ENCODE peak calls at places on chromosomes 12 and 14, in six cellular contexts. X, R, K, O, L and D are unnamed samples.

GRCh38 chr12:69816082-69816481 is 8.9 kb upstream of the MYRFL start:
- DNase-seq in X (no peak), R (no peak), K (no peak), O (no peak), L (no peak), D (no peak)

GRCh38 chr12:122215789-122216188 is 10.1 kb downstream of the DIABLO start:
- DNase-seq in X (no peak), R (peak; percentile 59), K (no peak), O (no peak), L (no peak), D (no peak)

GRCh38 chr14:76924363-76925151 is 98.3 kb downstream of the LRRC74A start:
- DNase-seq in X (peak; percentile 60), R (no peak), K (peak; percentile 64), O (peak; percentile 87), L (no peak), D (peak; percentile 95)

GRCh38 chr14:74549588-74549987 is 56.0 kb downstream of the ISCA2 start:
- DNase-seq in X (no peak), R (no peak), K (no peak), O (no peak), L (peak; percentile 24), D (no peak)

GRCh38 chr14:70653662-70654061 is 11.9 kb downstream of the TTC9 start:
- DNase-seq in X (no peak), R (no peak), K (no peak), O (no peak), L (no peak), D (no peak)

GRCh38 chr14:49692191-49692757 is 646 bp upstream of the KLHDC1 start:
- DNase-seq in X (peak; percentile 55), R (peak; percentile 8), K (no peak), O (no peak), L (no peak), D (no peak)

GRCh38 chr12:53053223-53054111 is 3.6 kb downstream of the TNS2 start:
- DNase-seq in X (peak; percentile 51), R (no peak), K (no peak), O (no peak), L (peak; percentile 75), D (peak; percentile 93)

GRCh38 chr14:67514650-67515385 is 18.3 kb upstream of the PLEKHH1 start:
- DNase-seq in X (peak; percentile 66), R (peak; percentile 33), K (no peak), O (no peak), L (no peak), D (peak; percentile 42)

GRCh38 chr12:50520808-50521207 is 16.0 kb downstream of the DIP2B start:
- DNase-seq in X (no peak), R (no peak), K (no peak), O (no peak), L (no peak), D (no peak)

GRCh38 chr14:38758661-38759060 is 344.4 kb downstream of the SEC23A start:
- DNase-seq in X (no peak), R (no peak), K (no peak), O (no peak), L (no peak), D (no peak)

GRCh38 chr12:1435044-1435443 is 159.3 kb downstream of the FBXL14 start:
- DNase-seq in X (no peak), R (no peak), K (no peak), O (no peak), L (no peak), D (no peak)

GRCh38 chr12:122834921-122835692 is at the start of gene HIP1R:
- DNase-seq in X (no peak), R (no peak), K (peak; percentile 57), O (no peak), L (peak; percentile 72), D (peak; percentile 69)

GRCh38 chr12:23659151-23659550 is 290.3 kb downstream of the SOX5 start:
- DNase-seq in X (no peak), R (no peak), K (no peak), O (no peak), L (no peak), D (no peak)

GRCh38 chr12:100404769-100405407 is 48.0 kb downstream of the SLC17A8 start:
- DNase-seq in X (peak; percentile 37), R (peak; percentile 40), K (peak; percentile 67), O (peak; percentile 70), L (peak; percentile 78), D (peak; percentile 93)

GRCh38 chr12:18139989-18140596 is 50.1 kb upstream of the RERGL start:
- DNase-seq in X (peak; percentile 52), R (peak; percentile 27), K (peak; percentile 15), O (no peak), L (no peak), D (no peak)

GRCh38 chr14:61269321-61270083 is 11.6 kb downstream of the TMEM30B start:
- DNase-seq in X (peak; percentile 73), R (peak; percentile 72), K (peak; percentile 72), O (no peak), L (peak; percentile 81), D (peak; percentile 56)

GRCh38 chr12:116529048-116529447 is 30.1 kb upstream of the MAP1LC3B2 start:
- DNase-seq in X (peak; percentile 53), R (peak; percentile 59), K (no peak), O (no peak), L (no peak), D (no peak)

GRCh38 chr12:89343127-89343526 is 9.2 kb downstream of the DUSP6 start:
- DNase-seq in X (no peak), R (no peak), K (no peak), O (no peak), L (no peak), D (no peak)
- H3K14ac ChIP-seq in X (no peak overlapping the region), R (no peak overlapping the region), K (no peak overlapping the region), O (no peak overlapping the region), L (no peak overlapping the region), D (no peak overlapping the region)

DNA sequence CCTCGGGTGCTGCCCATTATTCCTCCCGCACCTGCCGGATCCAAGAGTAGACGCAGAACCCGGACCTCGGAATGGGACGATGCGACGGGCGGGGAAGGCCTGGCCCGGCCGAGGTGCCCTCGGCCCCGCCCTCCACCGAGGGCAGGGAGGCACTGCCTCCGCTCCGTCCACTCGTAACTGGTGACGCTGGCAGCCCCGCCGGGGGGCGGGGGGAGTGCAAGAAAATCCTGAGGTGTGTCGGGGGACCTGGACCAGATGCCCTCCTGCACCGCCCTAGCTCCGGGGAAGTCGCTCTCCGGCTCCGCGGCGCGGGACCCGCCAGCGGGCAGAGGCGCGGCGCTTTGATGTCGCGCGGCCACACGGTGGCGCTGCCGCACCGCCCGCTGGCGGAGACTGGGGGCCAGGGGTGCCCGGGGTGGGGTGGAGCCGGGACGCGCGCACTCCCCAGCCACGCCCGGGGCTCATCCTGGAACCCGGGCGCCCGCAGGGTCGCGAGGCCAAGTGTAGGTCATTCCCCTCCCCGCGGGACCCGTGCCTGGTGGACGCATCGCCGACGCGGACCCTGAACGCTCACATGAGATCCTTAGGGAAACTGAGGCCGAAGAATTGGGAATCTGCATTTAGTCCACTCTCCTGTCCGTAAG is 202.8 kb downstream of the TTC8 start:
- DNase-seq in X (peak; percentile 40), R (peak; percentile 33), K (peak; percentile 57), O (no peak), L (peak; percentile 19), D (peak; percentile 70)
- H2AFZ ChIP-seq in X (peak overlapping the region; percentile 64), R (peak overlapping the region; percentile 96), K (peak overlapping the region; percentile 96), O (peak overlapping the region; percentile 97), L (peak overlapping the region; percentile 93), D (no peak overlapping the region)

DNA sequence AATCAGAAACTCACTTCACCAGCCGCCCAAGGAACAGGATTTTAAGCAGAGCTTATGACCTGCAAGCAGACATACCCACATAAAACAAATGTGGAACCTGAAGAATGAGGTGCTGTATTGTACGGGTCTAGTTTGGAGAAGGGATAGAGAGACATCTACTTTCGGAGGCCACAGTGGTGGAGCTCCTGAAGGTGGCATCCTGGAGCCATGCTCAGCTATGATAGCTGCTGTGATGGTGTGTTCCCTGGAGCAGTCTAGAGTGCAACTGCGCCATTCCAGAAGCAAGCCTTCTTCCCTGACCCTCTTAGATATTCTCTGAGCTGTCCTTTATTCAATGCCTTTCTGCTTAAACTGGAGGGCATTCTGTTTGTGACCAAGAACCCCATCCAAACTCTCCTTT is 402.6 kb downstream of the FUT8 start:
- DNase-seq in X (no peak), R (no peak), K (no peak), O (no peak), L (no peak), D (no peak)
- H2BK120ac ChIP-seq in X (no peak overlapping the region), R (no peak overlapping the region), K (no peak overlapping the region), O (peak overlapping the region; percentile 48), L (no peak overlapping the region), D (no peak overlapping the region)

GRCh38 chr12:29023436-29024076 is 125.5 kb upstream of the FAR2 start:
- DNase-seq in X (no peak), R (no peak), K (no peak), O (no peak), L (no peak), D (no peak)

GRCh38 chr12:29026419-29026818 is 122.7 kb upstream of the FAR2 start:
- DNase-seq in X (no peak), R (no peak), K (no peak), O (no peak), L (no peak), D (no peak)

GRCh38 chr12:29030006-29030405 is 119.1 kb upstream of the FAR2 start:
- DNase-seq in X (no peak), R (no peak), K (no peak), O (no peak), L (no peak), D (no peak)

GRCh38 chr12:29025936-29026335 is 123.1 kb upstream of the FAR2 start:
- DNase-seq in X (no peak), R (no peak), K (no peak), O (no peak), L (no peak), D (no peak)

DNA sequence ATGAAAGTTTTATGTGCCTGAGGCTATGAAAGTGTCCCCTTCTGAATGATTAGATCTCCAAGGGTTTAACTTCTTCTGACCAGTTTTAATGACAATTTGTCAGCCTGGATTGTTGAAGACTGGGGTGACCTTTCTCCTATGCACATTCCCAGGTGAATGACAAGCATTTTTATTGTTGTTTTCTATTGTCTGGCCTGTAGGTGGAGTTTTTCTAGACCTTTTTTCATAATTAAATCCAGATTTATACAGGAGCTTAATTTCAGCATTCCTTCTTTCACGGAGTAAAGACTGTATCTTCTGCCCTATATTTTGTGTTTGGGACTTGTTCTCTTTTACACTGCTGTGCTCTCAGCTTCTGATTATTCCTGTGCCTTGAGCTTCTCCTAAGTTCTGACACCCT is 125.0 kb upstream of the FAR2 start:
- DNase-seq in X (no peak), R (no peak), K (no peak), O (no peak), L (no peak), D (no peak)
- H3K14ac ChIP-seq in X (no peak overlapping the region), R (no peak overlapping the region), K (no peak overlapping the region), O (no peak overlapping the region), L (no peak overlapping the region), D (no peak overlapping the region)

DNA sequence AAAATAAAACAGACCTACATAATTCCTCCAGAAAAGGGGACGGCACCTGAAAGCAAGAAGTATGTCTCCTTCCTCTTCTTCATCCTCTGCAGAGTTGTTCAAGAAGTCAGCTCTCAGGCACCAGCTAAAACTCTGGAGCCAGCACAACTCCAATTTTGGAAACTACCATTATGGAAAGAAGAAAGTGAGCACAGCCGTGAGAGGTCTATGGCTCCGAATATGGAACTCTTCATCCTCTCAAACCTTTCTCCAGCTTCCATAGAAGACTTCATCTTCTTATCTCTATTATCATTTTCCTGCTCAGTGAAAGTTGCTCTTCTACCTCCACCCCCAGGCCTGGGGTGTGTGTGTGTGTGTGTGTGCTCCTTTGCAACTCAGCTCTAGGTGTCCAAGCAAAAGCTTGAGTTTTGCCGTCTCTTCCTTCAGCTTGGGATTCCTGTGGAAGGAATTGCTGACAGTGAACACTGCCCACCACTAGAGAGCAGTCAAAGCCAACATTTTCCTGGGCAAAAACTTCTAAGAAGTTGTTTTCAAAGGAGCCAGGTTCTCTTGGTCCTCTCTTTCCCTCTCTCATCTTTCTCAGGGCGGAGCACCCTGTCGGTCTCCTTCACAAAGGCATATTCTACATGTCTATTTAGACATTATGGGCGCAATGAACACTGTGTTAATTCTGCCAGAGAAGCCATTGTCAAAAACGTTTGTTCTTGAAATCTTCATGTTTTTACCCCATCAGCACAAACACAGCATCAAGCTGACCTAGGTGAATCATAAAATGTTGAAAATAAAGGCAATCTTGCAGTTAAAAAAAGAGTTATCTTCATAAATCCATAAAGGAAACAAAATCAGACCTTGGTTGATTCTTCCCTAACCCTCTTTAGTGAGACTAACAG is 155.1 kb downstream of the DIO2 start:
- DNase-seq in X (peak; percentile 63), R (peak; percentile 78), K (peak; percentile 44), O (peak; percentile 34), L (peak; percentile 51), D (peak; percentile 62)
- H2AFZ ChIP-seq in X (no peak overlapping the region), R (no peak overlapping the region), K (peak overlapping the region; percentile 78), O (peak overlapping the region; percentile 60), L (no peak overlapping the region), D (no peak overlapping the region)